ENCODE peak calls at places on chromosomes 4 and X, in eight cellular contexts. T is NCI-H1417 treated with DMSO at 0.1 percent for 48 hours; S is Daoy; N is amniotic stem cell; Y is NCI-H2029; V is LHCN-M2; K is frontal cortex; U is activated CD4-positive, alpha-beta T cell treated with anti-CD3 and anti-CD28 coated beads, Interleukin-2, amount 50 U/mL, for 24 hours. C is an unnamed sample.

GRCh38 chrX:77527233-77528001 is 80.2 kb downstream of the FGF16 start:
- DNase-seq in T (no peak), S (no peak), N (no peak), Y (no peak), V (no peak), K (no peak), U (no peak), C (no peak)

GRCh38 chrX:11953615-11954014 is 184.7 kb upstream of the FRMPD4 start:
- DNase-seq in T (no peak), S (peak), N (no peak), Y (no peak), V (peak), K (no peak), U (no peak), C (no peak)

GRCh38 chr4:23788460-23788859 is 101.4 kb downstream of the PPARGC1A start:
- DNase-seq in T (no peak), S (peak), N (no peak), Y (no peak), V (no peak), K (no peak), U (no peak), C (no peak)

GRCh38 chrX:68193234-68193633 is 240.1 kb downstream of the OPHN1 start:
- DNase-seq in T (no peak), S (no peak), N (no peak), Y (no peak), V (peak), K (no peak), U (no peak), C (no peak)

GRCh38 chr4:13535708-13536361 is 8.5 kb downstream of the NKX3-2 start:
- DNase-seq in T (no peak), S (no peak), N (no peak), Y (no peak), V (no peak), K (peak), U (no peak), C (no peak)

GRCh38 chrX:102959471-102959870 is 22.4 kb downstream of the RAB40AL start:
- DNase-seq in T (no peak), S (peak), N (peak), Y (no peak), V (peak), K (no peak), U (no peak), C (no peak)

GRCh38 chr4:41144812-41145211 is 69.5 kb downstream of the APBB2 start:
- DNase-seq in T (no peak), S (no peak), N (no peak), Y (no peak), V (peak), K (no peak), U (no peak), C (no peak)

GRCh38 chrX:38515291-38515690 is 46.1 kb upstream of the TSPAN7 start:
- DNase-seq in T (no peak), S (no peak), N (no peak), Y (no peak), V (no peak), K (no peak), U (no peak), C (no peak)

GRCh38 chr4:85866508-85866907 is 391.6 kb downstream of the ARHGAP24 start:
- DNase-seq in T (no peak), S (no peak), N (no peak), Y (no peak), V (peak), K (no peak), U (no peak), C (no peak)

GRCh38 chr4:143626134-143626859 is 74.2 kb downstream of the FREM3 start:
- DNase-seq in T (no peak), S (no peak), N (no peak), Y (peak), V (no peak), K (no peak), U (no peak), C (no peak)

GRCh38 chrX:119427024-119427794 is 28.1 kb downstream of the SLC25A43 start:
- DNase-seq in T (no peak), S (no peak), N (no peak), Y (no peak), V (peak), K (peak), U (no peak), C (no peak)